ENCODE peak calls at places on chromosomes 4 and X, in six cellular contexts. R is breast epithelium, A is upper lobe of right lung, K is transverse colon, B is SJSA1, V is sigmoid colon. F is an unnamed sample.

GRCh38 chr4:26320159-26320452 is 708 bp upstream of the RBPJ start:
- DNase-seq in R (no peak), A (no peak), K (no peak), B (no peak), V (no peak), F (no peak)

GRCh38 chr4:26356067-26356466 is 35.3 kb downstream of the RBPJ start:
- DNase-seq in R (no peak), A (no peak), K (no peak), B (no peak), V (no peak), F (no peak)

GRCh38 chr4:75916091-75916661 is 13.9 kb upstream of the PPEF2 start:
- DNase-seq in R (no peak), A (no peak), K (peak; percentile 26), B (no peak), V (no peak), F (peak; percentile 21)

GRCh38 chr4:55172694-55173287 is 47.4 kb upstream of the KDR start:
- DNase-seq in R (no peak), A (no peak), K (no peak), B (peak; percentile 69), V (no peak), F (peak; percentile 18)

GRCh38 chrX:49064735-49065134 is 5.9 kb downstream of the CCDC120 start:
- DNase-seq in R (no peak), A (no peak), K (no peak), B (no peak), V (no peak), F (no peak)

GRCh38 chr4:123342498-123342897 is 54.1 kb upstream of the SPRY1 start:
- DNase-seq in R (no peak), A (no peak), K (no peak), B (no peak), V (no peak), F (no peak)

GRCh38 chrX:120302434-120302833 is 8.8 kb downstream of the TMEM255A start:
- DNase-seq in R (no peak), A (peak; percentile 74), K (peak; percentile 37), B (no peak), V (no peak), F (no peak)

GRCh38 chr4:104494822-104495559 is at the start of gene CXXC4:
- DNase-seq in R (peak; percentile 65), A (peak; percentile 80), K (peak; percentile 67), B (peak; percentile 59), V (peak; percentile 90), F (peak; percentile 10)

GRCh38 chr4:162837241-162837640 is 329.4 kb downstream of the NAF1 start:
- DNase-seq in R (no peak), A (no peak), K (peak; percentile 26), B (no peak), V (no peak), F (no peak)

GRCh38 chr4:153763404-153763803 is 3.6 kb upstream of the RNF175 start:
- DNase-seq in R (no peak), A (no peak), K (no peak), B (no peak), V (no peak), F (no peak)

GRCh38 chrX:150202641-150203248 is 160.4 kb upstream of the MAMLD1 start:
- DNase-seq in R (no peak), A (no peak), K (no peak), B (no peak), V (no peak), F (no peak)

GRCh38 chr4:85760521-85760920 is 285.6 kb downstream of the ARHGAP24 start:
- DNase-seq in R (no peak), A (no peak), K (no peak), B (no peak), V (no peak), F (no peak)

GRCh38 chr4:6777636-6778281 is 4.8 kb upstream of the KIAA0232 start:
- DNase-seq in R (no peak), A (no peak), K (peak; percentile 8), B (no peak), V (no peak), F (no peak)

GRCh38 chr4:177228599-177228998 is 81.1 kb upstream of the NEIL3 start:
- DNase-seq in R (no peak), A (no peak), K (no peak), B (no peak), V (no peak), F (peak; percentile 53)

GRCh38 chr4:139988863-139989765 is 164.9 kb downstream of the MAML3 start:
- DNase-seq in R (no peak), A (no peak), K (no peak), B (peak; percentile 89), V (peak; percentile 74), F (peak; percentile 80)

GRCh38 chr4:145805490-145805889 is 125.5 kb downstream of the C4orf51 start:
- DNase-seq in R (no peak), A (no peak), K (no peak), B (peak; percentile 91), V (no peak), F (no peak)

GRCh38 chrX:103685396-103685795 is 1.1 kb downstream of the MORF4L2 start:
- DNase-seq in R (no peak), A (no peak), K (no peak), B (no peak), V (no peak), F (peak; percentile 3)

GRCh38 chr4:21413807-21414370 is 534.7 kb downstream of the KCNIP4 start:
- DNase-seq in R (no peak), A (no peak), K (no peak), B (no peak), V (no peak), F (no peak)

GRCh38 chr4:159179310-159179958 is 76.6 kb downstream of the RAPGEF2 start:
- DNase-seq in R (no peak), A (no peak), K (no peak), B (no peak), V (no peak), F (no peak)

GRCh38 chr4:8547108-8547911 is 32.9 kb upstream of the GPR78 start:
- DNase-seq in R (no peak), A (peak; percentile 22), K (no peak), B (peak; percentile 86), V (no peak), F (peak; percentile 90)

GRCh38 chr4:69984030-69984443 is 11.7 kb upstream of the STATH start:
- DNase-seq in R (no peak), A (no peak), K (no peak), B (no peak), V (peak; percentile 58), F (peak; percentile 77)

GRCh38 chr4:21921526-21922180 is 26.9 kb downstream of the KCNIP4 start:
- DNase-seq in R (no peak), A (no peak), K (no peak), B (no peak), V (no peak), F (no peak)

GRCh38 chrX:68511255-68511654 is 12.4 kb downstream of the YIPF6 start:
- DNase-seq in R (no peak), A (no peak), K (peak; percentile 18), B (no peak), V (no peak), F (peak; percentile 4)

GRCh38 chr4:75715105-75715799 is 9.1 kb upstream of the USO1 start:
- DNase-seq in R (no peak), A (no peak), K (no peak), B (peak; percentile 12), V (no peak), F (no peak)

GRCh38 chrX:96474357-96475125 is 210.1 kb upstream of the DIAPH2 start:
- DNase-seq in R (no peak), A (no peak), K (no peak), B (no peak), V (no peak), F (peak; percentile 43)

GRCh38 chr4:112732142-112732541 is 95.2 kb downstream of the LARP7 start:
- DNase-seq in R (no peak), A (no peak), K (no peak), B (no peak), V (no peak), F (no peak)

GRCh38 chrX:40938418-40938817 is 146.8 kb upstream of the USP9X start:
- DNase-seq in R (no peak), A (no peak), K (no peak), B (peak; percentile 48), V (no peak), F (no peak)

GRCh38 chrX:46376246-46376885 is 168.9 kb downstream of the ZNF674 start:
- DNase-seq in R (no peak), A (no peak), K (peak; percentile 13), B (no peak), V (no peak), F (peak; percentile 3)

GRCh38 chr4:19752600-19752999 is 499.1 kb upstream of the SLIT2 start:
- DNase-seq in R (no peak), A (no peak), K (no peak), B (no peak), V (no peak), F (no peak)

DNA sequence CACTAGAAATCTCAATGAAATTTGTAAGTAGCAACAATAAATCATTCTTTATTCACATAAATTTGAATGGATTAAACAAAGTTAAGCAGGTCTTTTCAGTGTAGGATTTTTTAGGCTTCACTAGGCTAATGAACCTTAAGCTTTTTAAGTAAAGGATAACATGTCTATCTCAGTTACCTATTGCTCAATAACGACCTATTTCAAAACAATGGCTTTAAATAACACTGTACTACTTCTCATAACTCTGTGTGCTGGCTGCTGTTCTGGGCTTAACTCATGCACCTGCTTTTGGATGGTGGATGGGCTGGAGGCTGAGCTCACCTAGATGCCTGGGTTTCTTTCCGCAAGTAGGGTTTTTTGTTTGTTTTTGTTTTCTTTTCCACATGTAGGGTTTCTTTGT is 495.0 kb upstream of the SLIT2 start:
- DNase-seq in R (no peak), A (no peak), K (no peak), B (no peak), V (no peak), F (no peak)
- H3K9me3 ChIP-seq in R (no peaks in the 10 kb centered on the region), A (no peaks in the 10 kb centered on the region), K (no peaks in the 10 kb centered on the region), B (no peaks in the 10 kb centered on the region), V (no peaks in the 10 kb centered on the region), F (no peaks in the 10 kb centered on the region)

GRCh38 chr4:80637190-80637589 is 301.7 kb downstream of the CFAP299 start:
- DNase-seq in R (no peak), A (no peak), K (no peak), B (no peak), V (no peak), F (no peak)
- H3K36me3 ChIP-seq in R (no peaks in the 10 kb centered on the region), A (no peaks in the 10 kb centered on the region), K (no peaks in the 10 kb centered on the region), B (no peaks in the 10 kb centered on the region), V (no peaks in the 10 kb centered on the region), F (no peaks in the 10 kb centered on the region)

DNA sequence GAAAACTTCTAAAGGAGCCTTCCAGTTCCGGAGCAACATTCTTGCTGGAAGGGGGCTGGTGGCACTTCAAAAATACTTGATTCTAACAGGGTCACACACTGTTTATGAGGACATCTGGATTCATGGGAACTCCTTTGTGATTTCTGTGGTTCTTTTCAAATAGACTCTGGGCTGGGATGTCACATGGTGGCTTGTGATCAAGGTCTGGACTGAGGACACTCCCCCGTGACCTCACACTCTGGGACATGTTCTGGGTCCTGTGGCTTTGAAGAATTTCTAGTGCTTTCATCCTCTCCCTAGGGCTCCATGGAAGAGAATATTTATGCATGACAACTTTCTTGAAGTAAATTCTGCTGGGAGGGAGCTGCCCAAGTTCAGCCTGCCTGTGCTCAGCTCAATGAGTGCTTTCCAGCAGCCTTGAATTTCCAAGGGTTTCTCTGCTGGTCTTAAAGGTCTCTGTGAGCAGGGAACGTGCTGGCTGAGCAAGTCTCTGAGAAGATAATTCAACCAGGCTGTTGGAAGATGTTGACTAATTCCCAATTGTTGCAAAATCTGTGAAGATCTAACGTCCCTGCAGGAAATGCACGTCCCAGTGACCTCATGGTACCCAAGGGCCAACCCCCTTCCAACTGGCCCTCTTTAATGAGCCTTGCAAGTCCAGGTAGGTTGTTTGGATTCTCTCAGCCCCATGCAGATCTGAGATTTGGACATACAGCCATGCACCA is 36.3 kb downstream of the GPR143 start:
- DNase-seq in R (no peak), A (no peak), K (no peak), B (no peak), V (no peak), F (no peak)
- H3K9me3 ChIP-seq in R (no peaks in the 10 kb centered on the region), A (no peaks in the 10 kb centered on the region), K (no peaks in the 10 kb centered on the region), B (no peaks in the 10 kb centered on the region), V (peaks cover 6% of the 10 kb centered on the region), F (peaks cover 3% of the 10 kb centered on the region)

GRCh38 chrX:131923614-131924250 is 99.4 kb upstream of the STK26 start:
- DNase-seq in R (no peak), A (no peak), K (no peak), B (no peak), V (no peak), F (no peak)
- H3K36me3 ChIP-seq in R (no peaks in the 10 kb centered on the region), A (no peaks in the 10 kb centered on the region), K (no peaks in the 10 kb centered on the region), B (no peaks in the 10 kb centered on the region), V (no peaks in the 10 kb centered on the region), F (no peaks in the 10 kb centered on the region)